ENCODE peak calls at places on chromosomes 2 and 18, in ten cellular contexts. Z is GM23248, J is H7, L is aorta, F is AG04449, S is IMR-90, M is transverse colon, N is LNCaP clone FGC, A is endodermal cell, X is tibial artery. R is an unnamed sample.
A peak's percentile ranks its signal among the peaks of the same experiment; 100 is the strongest.

GRCh38 chr2:209423562-209424541 is at the start of gene MAP2:
- DNase-seq in F (no peak), L (peak; percentile 90), J (peak; percentile 90), M (peak; percentile 75), N (peak; percentile 27), S (peak; percentile 60), X (peak; percentile 73), Z (peak; percentile 93), A (peak; percentile 94), R (peak; percentile 74)

GRCh38 chr18:3211236-3211992 is 8.4 kb downstream of the MYOM1 start:
- DNase-seq in L (no peak), A (no peak), F (no peak), Z (no peak), S (peak; percentile 6), X (no peak), J (no peak), M (no peak), N (no peak), R (peak; percentile 33)

GRCh38 chr18:79252904-79253633 is 142.7 kb upstream of the NFATC1 start:
- DNase-seq in N (no peak), A (no peak), Z (no peak), M (no peak), F (no peak), X (no peak), J (no peak), L (peak; percentile 55), S (no peak), R (no peak)

GRCh38 chr18:59129964-59130703 is 9.6 kb upstream of the SEC11C start:
- DNase-seq in A (no peak), Z (no peak), J (no peak), S (no peak), L (no peak), X (no peak), N (no peak), M (no peak), F (no peak), R (no peak)

GRCh38 chr2:218679119-218679518 is 7.2 kb downstream of the STK36 start:
- DNase-seq in F (no peak), M (no peak), J (no peak), S (peak; percentile 32), X (no peak), N (no peak), Z (peak; percentile 54), A (no peak), L (peak; percentile 59), R (no peak)

GRCh38 chr2:117856415-117857210 is 42.1 kb downstream of the DDX18 start:
- DNase-seq in J (no peak), L (no peak), A (no peak), Z (peak; percentile 94), S (peak; percentile 96), N (no peak), F (peak; percentile 90), X (no peak), M (no peak), R (peak; percentile 95)

GRCh38 chr18:65975536-65975935 is 224.7 kb downstream of the CDH7 start:
- DNase-seq in X (no peak), F (no peak), A (no peak), M (no peak), S (no peak), J (no peak), L (no peak), Z (no peak), N (no peak), R (no peak)

GRCh38 chr2:205670292-205670691 is 12.0 kb upstream of the NRP2 start:
- DNase-seq in A (no peak), J (no peak), F (no peak), L (no peak), S (no peak), X (no peak), M (no peak), Z (no peak), N (no peak), R (no peak)

GRCh38 chr2:219308142-219309093 is 783 bp downstream of the PTPRN start:
- DNase-seq in X (no peak), M (peak; percentile 53), L (no peak), J (peak; percentile 94), F (no peak), N (no peak), A (peak; percentile 97), Z (peak; percentile 82), S (peak; percentile 65), R (peak; percentile 62)

DNA sequence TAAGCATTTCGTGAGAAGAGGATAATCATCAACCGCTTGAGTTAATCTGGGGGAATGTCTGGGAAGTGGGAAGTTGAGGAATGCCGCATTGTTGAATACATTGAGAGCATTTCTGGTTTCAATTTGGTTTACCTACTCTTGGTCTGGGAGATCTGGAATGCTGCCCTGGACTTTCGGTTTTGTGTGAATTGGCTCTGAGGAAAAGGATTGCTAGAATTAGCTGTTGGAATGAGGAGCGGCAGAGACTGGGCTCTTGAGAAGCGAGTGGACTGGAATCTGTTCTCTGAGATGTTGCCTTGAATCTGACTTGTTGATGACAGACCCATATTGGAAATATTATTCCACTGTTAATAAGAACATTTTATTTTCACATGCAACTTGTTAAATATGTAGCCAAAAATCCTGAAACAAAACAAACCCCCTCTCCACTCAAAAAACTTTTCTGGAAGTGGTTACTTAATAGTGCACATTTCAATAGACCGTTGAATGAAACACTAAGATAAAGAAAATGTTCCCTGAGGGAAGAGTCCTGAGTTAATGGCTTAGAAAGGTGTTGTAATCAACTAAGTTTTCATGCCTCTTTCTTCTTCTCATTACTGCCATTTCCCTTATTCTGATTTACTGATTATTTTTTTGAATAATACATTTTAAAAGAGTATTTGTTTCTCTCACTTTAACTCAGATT is 50.8 kb downstream of the PTPRM start:
- DNase-seq in N (no peak), X (peak; percentile 45), A (no peak), Z (peak; percentile 89), M (peak; percentile 41), S (peak; percentile 70), F (peak; percentile 86), L (no peak), J (no peak), R (peak; percentile 93)
- H3K4me3 ChIP-seq in N (no peak overlapping the region), X (peak overlapping the region; percentile 17), A (no peak overlapping the region), Z (peak overlapping the region; percentile 69), M (no peak overlapping the region), S (peak overlapping the region; percentile 24), F (peak overlapping the region; percentile 28), L (peak overlapping the region; percentile 30), J (no peak overlapping the region), R (peak overlapping the region; percentile 0)

DNA sequence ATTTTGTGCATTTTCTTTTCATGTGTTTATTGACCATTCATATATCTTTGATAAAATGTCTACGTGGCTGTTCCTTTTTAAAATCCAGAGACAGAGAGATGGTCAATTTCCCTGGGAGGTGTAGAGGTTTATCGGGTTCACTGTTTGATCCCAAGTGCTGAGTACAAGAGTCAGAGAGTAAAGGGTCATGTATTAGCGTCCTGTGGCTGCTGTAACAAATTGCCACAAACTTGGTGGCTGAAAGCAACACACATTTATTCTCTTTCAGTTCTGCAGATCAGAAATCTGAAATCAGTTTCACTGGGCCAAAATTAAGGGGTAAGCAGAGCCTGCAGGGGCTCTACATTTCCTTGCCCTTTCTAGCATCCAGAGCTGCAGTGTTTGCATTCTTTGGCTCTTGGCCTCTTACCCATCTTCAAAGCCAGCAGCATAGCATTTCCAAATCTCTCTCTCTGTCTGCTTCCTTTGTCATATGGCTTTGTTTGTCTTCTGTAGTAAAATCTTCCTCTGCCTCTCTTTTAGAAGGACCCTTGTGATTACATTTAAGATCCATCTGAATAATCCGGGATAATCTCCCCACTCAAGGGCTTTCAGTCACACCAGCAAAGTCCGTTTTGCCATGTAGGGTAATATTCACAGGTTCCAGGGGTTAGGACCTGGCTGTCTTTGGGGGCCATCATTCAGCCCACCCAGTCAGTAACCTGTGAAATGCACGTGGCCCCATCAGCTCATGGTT is 49.9 kb downstream of the TMEM17 start:
- DNase-seq in X (no peak), L (no peak), J (no peak), F (no peak), Z (no peak), A (no peak), M (no peak), S (no peak), N (no peak), R (peak; percentile 27)
- H3K4me3 ChIP-seq in X (no peak overlapping the region), L (no peak overlapping the region), J (no peak overlapping the region), F (no peak overlapping the region), Z (no peak overlapping the region), A (no peak overlapping the region), M (no peak overlapping the region), S (no peak overlapping the region), N (no peak overlapping the region), R (no peak overlapping the region)

DNA sequence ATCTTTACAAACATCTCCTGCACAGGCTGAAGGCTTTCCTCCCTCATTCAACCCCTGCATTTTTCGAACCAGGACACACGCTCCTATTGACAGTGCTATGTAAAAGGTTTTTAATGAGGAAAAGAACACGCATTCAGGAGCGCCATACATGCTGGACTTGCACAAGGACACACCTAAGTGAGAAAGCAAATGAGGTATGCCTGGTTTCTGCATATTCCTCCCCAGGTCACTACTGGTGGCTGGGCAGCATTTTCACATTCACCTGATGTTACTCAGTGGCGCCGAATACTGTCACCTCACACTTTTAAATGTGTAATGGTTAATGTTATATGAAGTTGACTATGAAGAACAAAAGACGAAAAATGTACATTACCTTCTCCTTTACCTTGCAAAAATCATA is 150.6 kb downstream of the ANTXR1 start:
- DNase-seq in J (no peak), M (no peak), S (no peak), L (no peak), X (no peak), A (no peak), Z (no peak), N (no peak), F (no peak), R (no peak)
- H3K4me3 ChIP-seq in J (no peak overlapping the region), M (no peak overlapping the region), S (no peak overlapping the region), L (no peak overlapping the region), X (no peak overlapping the region), A (no peak overlapping the region), Z (peak overlapping the region; percentile 4), N (no peak overlapping the region), F (no peak overlapping the region), R (no peak overlapping the region)

GRCh38 chr18:5415035-5415434 is 119.5 kb upstream of the ZBTB14 start:
- DNase-seq in M (no peak), S (no peak), J (no peak), Z (no peak), A (no peak), N (no peak), X (no peak), L (no peak), F (no peak), R (no peak)

GRCh38 chr18:5415665-5416064 is 120.1 kb upstream of the ZBTB14 start:
- DNase-seq in M (no peak), N (no peak), F (no peak), J (no peak), X (no peak), A (no peak), Z (no peak), S (no peak), L (no peak), R (no peak)

GRCh38 chr18:5416112-5416511 is 120.6 kb upstream of the ZBTB14 start:
- DNase-seq in N (no peak), M (no peak), X (no peak), L (no peak), S (no peak), F (no peak), Z (no peak), J (no peak), A (no peak), R (no peak)

GRCh38 chr18:5413447-5413846 is 117.9 kb upstream of the ZBTB14 start:
- DNase-seq in A (no peak), J (no peak), X (no peak), S (no peak), F (no peak), Z (no peak), L (no peak), M (no peak), N (no peak), R (no peak)

DNA sequence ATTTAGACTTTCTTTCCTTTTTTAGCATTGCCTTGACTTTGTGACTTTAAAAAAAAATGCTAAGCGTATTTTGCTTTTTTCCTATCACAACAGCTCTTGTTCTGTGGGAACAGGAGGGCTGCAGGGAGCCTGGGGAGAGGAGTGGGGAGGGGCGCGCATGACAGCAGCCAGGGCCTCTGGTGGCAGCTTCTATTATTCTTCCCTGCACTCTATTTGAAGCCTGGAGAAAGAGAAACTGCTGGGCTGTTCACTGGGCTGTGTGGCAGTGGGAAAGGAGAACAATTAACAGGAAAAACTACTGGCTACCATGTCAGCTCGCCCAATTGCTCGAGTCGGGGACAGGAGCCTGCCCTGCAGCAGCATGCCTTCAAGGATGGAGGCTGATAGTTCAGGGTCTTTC is 119.0 kb upstream of the ZBTB14 start:
- DNase-seq in M (no peak), A (peak; percentile 68), L (no peak), Z (no peak), F (no peak), S (no peak), N (no peak), J (peak; percentile 61), X (no peak), R (no peak)
- H3K4me3 ChIP-seq in M (no peak overlapping the region), A (no peak overlapping the region), L (no peak overlapping the region), Z (no peak overlapping the region), F (no peak overlapping the region), S (no peak overlapping the region), N (no peak overlapping the region), J (no peak overlapping the region), X (no peak overlapping the region), R (no peak overlapping the region)